ENCODE peak calls at places on chromosomes 4 and X, in seven cellular contexts. One of them, this sample, is unnamed.

GRCh38 chr4:147409350-147409749 is 71.5 kb upstream of the EDNRA start:
- DNase-seq in NB4: no peak
- DNase-seq in AG10803: peak
- DNase-seq in endothelial cell of umbilical vein: no peak
- DNase-seq in fibroblast of lung: peak
- DNase-seq in body of pancreas: no peak
- DNase-seq in thoracic aorta: no peak
- DNase-seq in this sample: no peak

GRCh38 chrX:13048265-13048664 is 3.8 kb upstream of the FAM9C start:
- DNase-seq in NB4: no peak
- DNase-seq in AG10803: no peak
- DNase-seq in endothelial cell of umbilical vein: no peak
- DNase-seq in fibroblast of lung: no peak
- DNase-seq in body of pancreas: no peak
- DNase-seq in thoracic aorta: no peak
- DNase-seq in this sample: no peak

GRCh38 chr4:87073187-87073569 is 138.4 kb downstream of the AFF1 start:
- DNase-seq in NB4: no peak
- DNase-seq in AG10803: no peak
- DNase-seq in endothelial cell of umbilical vein: no peak
- DNase-seq in fibroblast of lung: no peak
- DNase-seq in body of pancreas: no peak
- DNase-seq in thoracic aorta: no peak
- DNase-seq in this sample: peak

GRCh38 chr4:110848787-110849186 is 225.9 kb upstream of the PITX2 start:
- DNase-seq in NB4: no peak
- DNase-seq in AG10803: no peak
- DNase-seq in endothelial cell of umbilical vein: no peak
- DNase-seq in fibroblast of lung: no peak
- DNase-seq in body of pancreas: no peak
- DNase-seq in thoracic aorta: no peak
- DNase-seq in this sample: no peak

GRCh38 chrX:44872319-44872816 is 620 bp upstream of the KDM6A start:
- DNase-seq in NB4: no peak
- DNase-seq in AG10803: no peak
- DNase-seq in endothelial cell of umbilical vein: peak
- DNase-seq in fibroblast of lung: peak
- DNase-seq in body of pancreas: peak
- DNase-seq in thoracic aorta: no peak
- DNase-seq in this sample: no peak

GRCh38 chrX:41602946-41603345 is 85.8 kb upstream of the GPR34 start:
- DNase-seq in NB4: no peak
- DNase-seq in AG10803: peak
- DNase-seq in endothelial cell of umbilical vein: peak
- DNase-seq in fibroblast of lung: peak
- DNase-seq in body of pancreas: no peak
- DNase-seq in thoracic aorta: no peak
- DNase-seq in this sample: no peak

GRCh38 chrX:13151806-13152510 is 107.5 kb upstream of the FAM9C start:
- DNase-seq in NB4: no peak
- DNase-seq in AG10803: peak
- DNase-seq in endothelial cell of umbilical vein: peak
- DNase-seq in fibroblast of lung: peak
- DNase-seq in body of pancreas: no peak
- DNase-seq in thoracic aorta: no peak
- DNase-seq in this sample: no peak

GRCh38 chr4:63708661-63709060 is 700.6 kb downstream of the TECRL start:
- DNase-seq in NB4: no peak
- DNase-seq in AG10803: no peak
- DNase-seq in endothelial cell of umbilical vein: no peak
- DNase-seq in fibroblast of lung: no peak
- DNase-seq in body of pancreas: no peak
- DNase-seq in thoracic aorta: no peak
- DNase-seq in this sample: no peak

GRCh38 chr4:87041142-87041541 is 106.3 kb downstream of the AFF1 start:
- DNase-seq in NB4: no peak
- DNase-seq in AG10803: peak
- DNase-seq in endothelial cell of umbilical vein: no peak
- DNase-seq in fibroblast of lung: peak
- DNase-seq in body of pancreas: no peak
- DNase-seq in thoracic aorta: no peak
- DNase-seq in this sample: no peak

GRCh38 chrX:70087857-70088256 is 25.6 kb downstream of the OTUD6A start:
- DNase-seq in NB4: no peak
- DNase-seq in AG10803: peak
- DNase-seq in endothelial cell of umbilical vein: peak
- DNase-seq in fibroblast of lung: no peak
- DNase-seq in body of pancreas: peak
- DNase-seq in thoracic aorta: no peak
- DNase-seq in this sample: no peak

GRCh38 chr4:139704915-139705485 is 39.4 kb downstream of the MGST2 start:
- DNase-seq in NB4: peak
- DNase-seq in AG10803: no peak
- DNase-seq in endothelial cell of umbilical vein: peak
- DNase-seq in fibroblast of lung: peak
- DNase-seq in body of pancreas: no peak
- DNase-seq in thoracic aorta: no peak
- DNase-seq in this sample: no peak

GRCh38 chr4:185744127-185744865 is 67.7 kb downstream of the SORBS2 start:
- DNase-seq in NB4: no peak
- DNase-seq in AG10803: no peak
- DNase-seq in endothelial cell of umbilical vein: no peak
- DNase-seq in fibroblast of lung: no peak
- DNase-seq in body of pancreas: no peak
- DNase-seq in thoracic aorta: no peak
- DNase-seq in this sample: no peak

GRCh38 chrX:21412029-21412428 is 37.8 kb downstream of the CNKSR2 start:
- DNase-seq in NB4: no peak
- DNase-seq in AG10803: no peak
- DNase-seq in endothelial cell of umbilical vein: peak
- DNase-seq in fibroblast of lung: peak
- DNase-seq in body of pancreas: no peak
- DNase-seq in thoracic aorta: no peak
- DNase-seq in this sample: no peak

GRCh38 chr4:128830906-128831525 is 21.5 kb downstream of the JADE1 start:
- DNase-seq in NB4: no peak
- DNase-seq in AG10803: peak
- DNase-seq in endothelial cell of umbilical vein: peak
- DNase-seq in fibroblast of lung: peak
- DNase-seq in body of pancreas: peak
- DNase-seq in thoracic aorta: no peak
- DNase-seq in this sample: peak

GRCh38 chr4:82833696-82834313 is 35.2 kb upstream of the SCD5 start:
- DNase-seq in NB4: no peak
- DNase-seq in AG10803: peak
- DNase-seq in endothelial cell of umbilical vein: peak
- DNase-seq in fibroblast of lung: peak
- DNase-seq in body of pancreas: no peak
- DNase-seq in thoracic aorta: no peak
- DNase-seq in this sample: no peak

GRCh38 chrX:72306085-72306801 is 529 bp upstream of the CITED1 start:
- DNase-seq in NB4: peak
- DNase-seq in AG10803: no peak
- DNase-seq in endothelial cell of umbilical vein: no peak
- DNase-seq in fibroblast of lung: peak
- DNase-seq in body of pancreas: peak
- DNase-seq in thoracic aorta: no peak
- DNase-seq in this sample: no peak

DNA sequence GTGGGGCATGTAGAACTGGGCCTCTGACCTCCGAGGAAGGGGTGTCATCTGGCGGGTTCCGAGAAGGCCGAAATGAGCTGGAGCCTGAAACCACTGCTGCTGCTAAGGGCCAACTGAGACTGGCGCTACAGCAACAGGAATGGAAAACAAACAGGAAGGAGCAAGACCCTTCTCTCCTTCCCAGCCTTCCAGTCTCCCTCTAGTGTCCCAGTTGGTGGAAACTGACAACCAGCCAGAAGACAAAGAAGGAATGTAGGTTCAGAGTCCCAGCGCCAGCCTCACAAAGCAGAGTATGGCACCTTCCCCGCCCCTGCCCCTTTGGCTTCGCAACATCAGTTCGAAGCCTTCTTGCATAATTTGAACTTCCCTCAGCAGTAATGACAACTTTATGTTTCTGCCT is 24.4 kb upstream of the PDZD4 start:
- DNase-seq in NB4: no peak
- DNase-seq in AG10803: no peak
- DNase-seq in endothelial cell of umbilical vein: no peak
- DNase-seq in fibroblast of lung: no peak
- DNase-seq in body of pancreas: no peak
- DNase-seq in thoracic aorta: no peak
- DNase-seq in this sample: no peak
- TF ChIP-seq CTCF in NB4: no peak
- TF ChIP-seq CTCF in AG10803: no peak
- TF ChIP-seq CTCF in endothelial cell of umbilical vein: no peak
- TF ChIP-seq CTCF in fibroblast of lung: no peak
- TF ChIP-seq CTCF in body of pancreas: no peak
- TF ChIP-seq CTCF in thoracic aorta: no peak
- TF ChIP-seq CTCF in this sample: no peak

GRCh38 chr4:159770398-159770797 is 667.5 kb downstream of the RAPGEF2 start:
- DNase-seq in NB4: no peak
- DNase-seq in AG10803: no peak
- DNase-seq in endothelial cell of umbilical vein: no peak
- DNase-seq in fibroblast of lung: peak
- DNase-seq in body of pancreas: no peak
- DNase-seq in thoracic aorta: no peak
- DNase-seq in this sample: no peak
- H3K4me3 ChIP-seq in NB4: no peak
- H3K4me3 ChIP-seq in AG10803: no peak
- H3K4me3 ChIP-seq in endothelial cell of umbilical vein: no peak
- H3K4me3 ChIP-seq in fibroblast of lung: no peak
- H3K4me3 ChIP-seq in body of pancreas: no peak
- H3K4me3 ChIP-seq in thoracic aorta: no peak
- H3K4me3 ChIP-seq in this sample: no peak

GRCh38 chrX:153517941-153518834 is 746 bp downstream of the ATP2B3 start:
- DNase-seq in NB4: no peak
- DNase-seq in AG10803: no peak
- DNase-seq in endothelial cell of umbilical vein: no peak
- DNase-seq in fibroblast of lung: no peak
- DNase-seq in body of pancreas: no peak
- DNase-seq in thoracic aorta: no peak
- DNase-seq in this sample: no peak
- TF ChIP-seq CTCF in NB4: no peak
- TF ChIP-seq CTCF in AG10803: no peak
- TF ChIP-seq CTCF in endothelial cell of umbilical vein: no peak
- TF ChIP-seq CTCF in fibroblast of lung: no peak
- TF ChIP-seq CTCF in body of pancreas: no peak
- TF ChIP-seq CTCF in thoracic aorta: no peak
- TF ChIP-seq CTCF in this sample: no peak

GRCh38 chr4:133151301-133151680 is 2.2 kb downstream of the PCDH10 start:
- DNase-seq in NB4: no peak
- DNase-seq in AG10803: no peak
- DNase-seq in endothelial cell of umbilical vein: peak
- DNase-seq in fibroblast of lung: peak
- DNase-seq in body of pancreas: peak
- DNase-seq in thoracic aorta: no peak
- DNase-seq in this sample: no peak

GRCh38 chr4:133151681-133152329 is 2.7 kb downstream of the PCDH10 start:
- DNase-seq in NB4: no peak
- DNase-seq in AG10803: no peak
- DNase-seq in endothelial cell of umbilical vein: peak
- DNase-seq in fibroblast of lung: peak
- DNase-seq in body of pancreas: no peak
- DNase-seq in thoracic aorta: no peak
- DNase-seq in this sample: no peak

GRCh38 chr4:133150643-133151300 is 1.7 kb downstream of the PCDH10 start:
- DNase-seq in NB4: no peak
- DNase-seq in AG10803: no peak
- DNase-seq in endothelial cell of umbilical vein: peak
- DNase-seq in fibroblast of lung: peak
- DNase-seq in body of pancreas: peak
- DNase-seq in thoracic aorta: no peak
- DNase-seq in this sample: no peak

GRCh38 chr4:133152801-133153526 is 3.9 kb downstream of the PCDH10 start:
- DNase-seq in NB4: no peak
- DNase-seq in AG10803: no peak
- DNase-seq in endothelial cell of umbilical vein: peak
- DNase-seq in fibroblast of lung: peak
- DNase-seq in body of pancreas: no peak
- DNase-seq in thoracic aorta: no peak
- DNase-seq in this sample: no peak

DNA sequence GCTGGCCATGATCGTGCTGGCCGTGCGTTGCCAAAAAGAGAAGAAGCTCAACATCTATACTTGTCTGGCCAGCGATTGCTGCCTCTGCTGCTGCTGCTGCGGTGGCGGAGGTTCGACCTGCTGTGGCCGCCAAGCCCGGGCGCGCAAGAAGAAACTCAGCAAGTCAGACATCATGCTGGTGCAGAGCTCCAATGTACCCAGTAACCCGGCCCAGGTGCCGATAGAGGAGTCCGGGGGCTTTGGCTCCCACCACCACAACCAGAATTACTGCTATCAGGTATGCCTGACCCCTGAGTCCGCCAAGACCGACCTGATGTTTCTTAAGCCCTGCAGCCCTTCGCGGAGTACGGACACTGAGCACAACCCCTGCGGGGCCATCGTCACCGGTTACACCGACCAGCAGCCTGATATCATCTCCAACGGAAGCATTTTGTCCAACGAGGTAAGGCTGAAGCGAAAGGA is 3.3 kb downstream of the PCDH10 start:
- DNase-seq in NB4: no peak
- DNase-seq in AG10803: no peak
- DNase-seq in endothelial cell of umbilical vein: no peak
- DNase-seq in fibroblast of lung: peak
- DNase-seq in body of pancreas: no peak
- DNase-seq in thoracic aorta: no peak
- DNase-seq in this sample: no peak
- H3K4me3 ChIP-seq in NB4: no peak
- H3K4me3 ChIP-seq in AG10803: no peak
- H3K4me3 ChIP-seq in endothelial cell of umbilical vein: peak
- H3K4me3 ChIP-seq in fibroblast of lung: peak
- H3K4me3 ChIP-seq in body of pancreas: no peak
- H3K4me3 ChIP-seq in thoracic aorta: peak
- H3K4me3 ChIP-seq in this sample: no peak

DNA sequence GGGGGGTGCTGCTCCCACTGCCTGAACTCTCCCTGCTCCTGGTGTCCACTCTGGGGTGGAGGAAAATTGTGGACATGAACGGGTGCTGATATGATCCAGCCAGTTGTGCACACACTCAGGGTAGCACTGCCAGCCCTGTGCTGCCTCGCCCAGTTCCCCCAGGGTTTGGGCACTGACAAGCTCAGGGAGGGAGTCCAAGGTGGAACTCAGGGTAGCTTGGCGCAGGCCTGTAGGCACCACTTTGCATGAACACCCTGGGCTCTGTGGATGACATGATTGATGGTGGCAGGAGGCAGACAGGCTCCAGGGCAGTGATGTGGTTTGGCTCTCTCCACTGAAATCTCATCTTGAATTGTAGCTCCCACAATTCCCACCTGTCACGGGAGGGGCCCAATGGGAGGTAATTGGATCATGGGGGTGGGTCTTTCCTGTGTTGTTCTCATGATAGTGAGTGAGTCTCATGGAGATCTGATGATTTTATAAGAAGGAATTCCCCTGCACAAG is 572.0 kb upstream of the PABPC4L start:
- DNase-seq in NB4: no peak
- DNase-seq in AG10803: no peak
- DNase-seq in endothelial cell of umbilical vein: no peak
- DNase-seq in fibroblast of lung: no peak
- DNase-seq in body of pancreas: no peak
- DNase-seq in thoracic aorta: no peak
- DNase-seq in this sample: no peak
- TF ChIP-seq CTCF in NB4: no peak
- TF ChIP-seq CTCF in AG10803: no peak
- TF ChIP-seq CTCF in endothelial cell of umbilical vein: no peak
- TF ChIP-seq CTCF in fibroblast of lung: no peak
- TF ChIP-seq CTCF in body of pancreas: no peak
- TF ChIP-seq CTCF in thoracic aorta: no peak
- TF ChIP-seq CTCF in this sample: no peak

This sample was measured in GM12865.